ENCODE peak calls at places on chromosomes 5 and 9, in ten cellular contexts. D is neuronal stem cell; P is right cardiac atrium; E is CD4-positive, CD25-positive, alpha-beta regulatory T cell; Z is heart left ventricle; R is fibroblast of lung; Y is AG04450; Q is GM23248; U is left ventricle myocardium inferior; I is tibial artery. A is an unnamed sample. For H3K9me3, the result is how much of the 10 kb centered on the place peaks cover.

GRCh38 chr9:27634879-27635278 is 61.6 kb upstream of the C9orf72 start:
- DNase-seq in Q (no peak), U (no peak), E (no peak), Y (no peak), P (no peak), Z (no peak), R (no peak), I (no peak), D (no peak), A (no peak)

GRCh38 chr9:97577051-97577450 is 56.1 kb downstream of the TSTD2 start:
- DNase-seq in E (no peak), Q (no peak), R (no peak), Z (no peak), D (no peak), U (no peak), Y (no peak), P (no peak), I (peak), A (no peak)

GRCh38 chr5:138573949-138574670 is 1.1 kb downstream of the HSPA9 start:
- DNase-seq in D (no peak), E (no peak), Q (peak), R (peak), I (no peak), P (no peak), Z (no peak), U (no peak), Y (no peak), A (no peak)

GRCh38 chr5:149546974-149547373 is 4.3 kb downstream of the CSNK1A1 start:
- DNase-seq in E (no peak), R (peak), Y (no peak), Z (no peak), I (no peak), Q (peak), U (no peak), P (no peak), D (no peak), A (no peak)

GRCh38 chr5:127040779-127041520 is 10.6 kb upstream of the MARCHF3 start:
- DNase-seq in D (no peak), I (no peak), E (no peak), Y (no peak), P (no peak), R (peak), Z (no peak), Q (no peak), U (no peak), A (no peak)

GRCh38 chr9:137437691-137438590 is 3.2 kb downstream of the ENTPD8 start:
- DNase-seq in Z (no peak), R (no peak), Q (no peak), D (no peak), U (no peak), I (no peak), E (no peak), Y (no peak), P (peak), A (peak)

GRCh38 chr5:72517961-72518690 is 10.9 kb upstream of the ZNF366 start:
- DNase-seq in Q (peak), R (peak), P (peak), D (peak), E (no peak), U (peak), I (peak), Y (no peak), Z (peak), A (no peak)

GRCh38 chr5:115351356-115352195 is 55.1 kb upstream of the CCDC112 start:
- DNase-seq in Y (peak), D (no peak), Z (no peak), Q (peak), I (no peak), E (no peak), P (no peak), U (no peak), R (peak), A (no peak)

GRCh38 chr5:142811840-142812557 is 41.8 kb downstream of the ARHGAP26 start:
- DNase-seq in Q (no peak), Z (no peak), R (no peak), P (no peak), I (no peak), D (no peak), U (no peak), Y (no peak), E (no peak), A (no peak)

GRCh38 chr9:127788337-127789011 is 2.6 kb downstream of the CDK9 start:
- DNase-seq in Z (no peak), U (no peak), Q (no peak), E (no peak), P (no peak), R (no peak), Y (no peak), D (no peak), I (no peak), A (no peak)

GRCh38 chr9:111037744-111038335 is 430 bp downstream of the LPAR1 start:
- DNase-seq in U (peak), E (no peak), Y (no peak), Z (peak), I (peak), P (peak), D (peak), R (peak), Q (peak), A (peak)

GRCh38 chr5:119275873-119276214 is 80.0 kb upstream of the TNFAIP8 start:
- DNase-seq in E (peak), Z (no peak), U (no peak), I (no peak), R (no peak), D (no peak), P (no peak), Y (no peak), Q (no peak), A (no peak)

GRCh38 chr9:19376931-19377330 is 3.1 kb downstream of the RPS6 start:
- DNase-seq in I (no peak), Q (no peak), D (no peak), Z (no peak), E (no peak), U (no peak), Y (no peak), P (no peak), R (no peak), A (no peak)

GRCh38 chr5:126139086-126139485 is 284.1 kb upstream of the GRAMD2B start:
- DNase-seq in Q (peak), D (no peak), I (no peak), Y (no peak), E (no peak), R (peak), P (no peak), U (no peak), Z (no peak), A (no peak)

GRCh38 chr9:125929846-125930245 is 182.7 kb downstream of the PBX3 start:
- DNase-seq in R (peak), Y (no peak), Z (no peak), U (no peak), D (no peak), Q (peak), P (no peak), E (no peak), I (no peak), A (no peak)

GRCh38 chr5:522899-523657 is 1.2 kb downstream of the SLC9A3 start:
- DNase-seq in Q (no peak), I (no peak), P (peak), R (no peak), U (no peak), Z (no peak), E (no peak), D (no peak), Y (no peak), A (no peak)
- H3K4me3 ChIP-seq in Q (no peak), I (no peak), P (peak), R (no peak), U (peak), Z (no peak), E (no peak), D (no peak), Y (no peak), A (no peak)

DNA sequence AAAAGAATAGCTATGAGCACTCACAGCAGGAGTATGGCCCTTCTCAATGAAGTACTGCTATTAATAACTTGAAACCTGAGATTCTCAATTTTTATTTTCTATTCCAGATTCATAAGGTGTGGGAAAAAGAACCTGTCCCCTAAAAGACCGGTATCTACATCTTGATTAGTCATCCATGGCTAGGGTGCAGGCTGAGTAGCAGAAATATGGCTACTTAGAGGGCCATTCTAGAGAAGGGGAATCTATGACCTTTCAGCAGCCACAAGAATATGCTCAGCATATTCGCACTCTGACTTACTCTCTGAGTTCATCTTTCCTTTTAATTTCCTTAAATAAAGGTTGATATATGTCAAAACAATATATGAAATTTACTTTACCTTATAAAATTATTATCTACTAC is 27.7 kb downstream of the WDR36 start:
- DNase-seq in D (no peak), U (no peak), P (no peak), Y (no peak), E (no peak), R (no peak), Q (no peak), I (no peak), Z (no peak), A (no peak)
- H3K9me3 ChIP-seq in D (under half), U (under half), P (under half), Y (under half), E (under half), R (under half), Q (under half), I (under half), Z (under half), A (under half)

GRCh38 chr9:91899611-91900010 is 50.4 kb downstream of the ROR2 start:
- DNase-seq in D (no peak), E (no peak), Z (no peak), U (no peak), P (no peak), R (no peak), Y (no peak), Q (no peak), I (no peak), A (no peak)
- H3K4me3 ChIP-seq in D (no peak), E (no peak), Z (no peak), U (no peak), P (no peak), R (no peak), Y (no peak), Q (no peak), I (no peak), A (no peak)

DNA sequence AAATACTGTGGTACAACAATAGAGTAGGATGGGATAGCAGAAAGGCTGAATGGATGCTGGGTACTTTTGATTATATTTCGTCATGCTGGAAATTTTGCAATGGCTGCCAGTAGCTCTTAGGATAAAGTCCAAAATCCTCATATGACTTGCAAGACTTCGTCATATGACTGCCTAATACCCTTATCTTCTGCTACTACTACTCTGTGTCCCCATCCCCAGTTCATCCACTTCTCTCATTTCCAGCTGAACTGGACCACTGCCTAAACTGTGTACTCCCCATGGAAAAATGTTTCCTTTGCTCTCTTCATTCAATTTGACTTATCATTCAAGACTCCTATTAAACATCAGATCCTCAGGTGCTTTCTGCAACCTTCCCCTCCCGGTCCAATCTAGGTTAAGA is 212.9 kb downstream of the BRINP1 start:
- DNase-seq in P (no peak), I (no peak), E (no peak), R (no peak), Z (no peak), Y (no peak), U (no peak), Q (no peak), D (no peak), A (no peak)
- H3K9me3 ChIP-seq in P (under half), I (under half), E (under half), R (under half), Z (under half), Y (under half), U (under half), Q (under half), D (under half), A (under half)

GRCh38 chr9:17907780-17908513 is 329.1 kb downstream of the SH3GL2 start:
- DNase-seq in P (peak), D (no peak), U (no peak), I (no peak), Y (no peak), Z (no peak), E (no peak), Q (no peak), R (no peak), A (no peak)
- H3K4me3 ChIP-seq in P (peak), D (no peak), U (peak), I (peak), Y (no peak), Z (no peak), E (no peak), Q (no peak), R (no peak), A (no peak)

DNA sequence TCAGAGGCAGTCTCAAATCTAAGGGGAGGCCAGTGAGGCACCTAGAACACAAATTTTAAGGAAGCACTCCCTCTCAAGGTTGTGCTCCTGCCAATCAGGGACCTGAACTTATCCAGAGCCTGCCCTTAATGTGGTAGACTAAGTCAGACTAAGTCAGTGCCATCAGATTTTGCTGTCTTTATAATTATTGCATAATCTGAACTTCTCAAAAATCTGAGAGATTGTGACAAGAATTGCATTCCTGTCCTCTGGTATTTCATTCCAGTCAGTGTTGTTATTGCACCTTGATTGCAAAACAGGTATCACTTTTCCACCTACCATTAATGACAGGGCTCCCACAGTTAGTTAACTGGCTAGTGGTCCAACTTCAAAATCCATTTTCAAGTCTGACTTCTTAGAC is 197.1 kb upstream of the HCN1 start:
- DNase-seq in E (no peak), Z (no peak), D (no peak), Y (no peak), I (no peak), R (no peak), Q (no peak), P (no peak), U (no peak), A (no peak)
- H3K9me3 ChIP-seq in E (under half), Z (under half), D (under half), Y (under half), I (under half), R (under half), Q (under half), P (under half), U (half or more), A (under half)

DNA sequence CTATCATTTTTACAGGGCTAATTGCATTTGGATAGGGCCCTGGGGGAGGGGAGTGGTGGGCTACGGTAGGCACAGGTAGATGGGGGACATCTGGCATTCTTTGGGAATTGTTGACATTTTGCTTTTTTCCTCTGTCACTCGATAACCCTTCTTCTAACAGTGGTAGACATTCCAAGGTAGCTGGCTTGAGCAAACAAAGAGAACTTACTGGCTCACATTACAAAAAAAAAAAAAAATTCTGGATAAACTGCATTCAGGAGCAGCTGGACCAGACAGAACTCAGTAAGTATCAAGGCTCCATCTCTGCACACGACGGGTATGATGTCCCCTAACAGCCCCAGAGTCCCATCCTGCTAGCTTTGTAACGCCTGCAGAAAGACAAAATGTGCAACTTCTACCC is 585.2 kb downstream of the ZNF608 start:
- DNase-seq in Q (no peak), Z (no peak), P (no peak), R (no peak), I (no peak), U (no peak), Y (no peak), D (no peak), E (no peak), A (no peak)
- H3K4me3 ChIP-seq in Q (no peak), Z (no peak), P (no peak), R (no peak), I (no peak), U (no peak), Y (no peak), D (no peak), E (no peak), A (no peak)

GRCh38 chr5:141258948-141259347 is 13.8 kb downstream of the PCDHB15 start:
- DNase-seq in U (no peak), I (no peak), Q (no peak), E (no peak), Z (no peak), R (no peak), P (no peak), Y (no peak), D (no peak), A (no peak)
- H3K9me3 ChIP-seq in U (half or more), I (half or more), Q (under half), E (half or more), Z (half or more), R (under half), P (under half), Y (under half), D (under half), A (half or more)

DNA sequence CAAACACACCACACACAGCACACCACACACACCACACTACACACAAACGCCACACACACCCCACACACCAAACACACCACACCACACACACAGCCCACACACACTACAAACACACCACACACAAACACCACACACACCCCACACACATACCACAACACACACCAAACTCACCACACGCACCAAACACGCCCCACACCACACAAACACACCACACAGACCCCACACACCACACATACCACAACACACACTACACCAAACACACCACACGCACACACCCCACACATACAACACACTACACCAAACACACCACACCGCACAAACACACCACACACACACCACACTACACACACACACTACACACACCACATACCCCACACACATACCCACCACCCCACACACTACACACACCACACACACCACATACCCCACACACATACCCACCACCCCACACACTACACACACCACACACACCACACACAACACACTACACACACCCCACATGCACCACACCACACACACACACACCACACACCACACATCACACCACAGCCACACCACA is 151.2 kb downstream of the ERCC6L2 start:
- DNase-seq in Y (no peak), Z (no peak), I (no peak), R (no peak), E (no peak), D (no peak), Q (no peak), U (no peak), P (no peak), A (no peak)
- H3K4me3 ChIP-seq in Y (no peak), Z (peak), I (peak), R (no peak), E (no peak), D (no peak), Q (no peak), U (peak), P (peak), A (no peak)